ENCODE peak calls at places on chromosomes 6 and 20, in seven cellular contexts. L is amniotic stem cell, B is NCI-H1105, E is G401, U is T-helper 2 cell, G is GM10248, Q is ELR. S is an unnamed sample.

GRCh38 chr6:125293587-125293986 is 8.2 kb downstream of the HDDC2 start:
- DNase-seq in L (no peak), B (no peak), E (no peak), U (no peak), G (no peak), Q (no peak), S (no peak)

GRCh38 chr6:26553264-26553738 is 15.1 kb downstream of the HMGN4 start:
- DNase-seq in L (peak; percentile 41), B (peak; percentile 82), E (peak; percentile 92), U (peak; percentile 63), G (peak; percentile 66), Q (peak; percentile 78), S (peak; percentile 87)

GRCh38 chr20:61387204-61387958 is 135.3 kb downstream of the CDH4 start:
- DNase-seq in L (no peak), B (peak; percentile 34), E (no peak), U (no peak), G (no peak), Q (peak; percentile 16), S (no peak)

GRCh38 chr6:125918681-125919566 is 37.6 kb upstream of the HINT3 start:
- DNase-seq in L (peak; percentile 76), B (no peak), E (peak; percentile 12), U (peak; percentile 12), G (peak; percentile 71), Q (peak; percentile 83), S (no peak)

GRCh38 chr6:121522265-121522664 is 86.8 kb downstream of the GJA1 start:
- DNase-seq in L (peak; percentile 82), B (no peak), E (peak; percentile 24), U (no peak), G (no peak), Q (peak; percentile 95), S (no peak)

GRCh38 chr6:11139051-11139960 is 27.8 kb upstream of the ERVFRD-1 start:
- DNase-seq in L (peak; percentile 2), B (no peak), E (no peak), U (no peak), G (no peak), Q (peak; percentile 49), S (no peak)

GRCh38 chr6:90068264-90068663 is 174.0 kb downstream of the GJA10 start:
- DNase-seq in L (no peak), B (no peak), E (no peak), U (no peak), G (no peak), Q (peak; percentile 69), S (no peak)

GRCh38 chr6:7888587-7889357 is 21.8 kb downstream of the TXNDC5 start:
- DNase-seq in L (no peak), B (no peak), E (no peak), U (no peak), G (no peak), Q (no peak), S (no peak)

GRCh38 chr20:8481636-8482035 is 349.6 kb downstream of the PLCB1 start:
- DNase-seq in L (no peak), B (no peak), E (no peak), U (no peak), G (no peak), Q (no peak), S (no peak)

GRCh38 chr20:62244644-62245108 is 6.4 kb downstream of the OSBPL2 start:
- DNase-seq in L (no peak), B (no peak), E (peak; percentile 54), U (no peak), G (no peak), Q (no peak), S (no peak)

GRCh38 chr6:161507375-161507774 is 233.5 kb upstream of the AGPAT4 start:
- DNase-seq in L (no peak), B (no peak), E (no peak), U (no peak), G (no peak), Q (no peak), S (no peak)

GRCh38 chr6:19337103-19337502 is 500.1 kb upstream of the ID4 start:
- DNase-seq in L (no peak), B (no peak), E (no peak), U (no peak), G (no peak), Q (no peak), S (no peak)

GRCh38 chr20:2386516-2387179 is 5.9 kb downstream of the TGM6 start:
- DNase-seq in L (peak; percentile 48), B (no peak), E (no peak), U (no peak), G (no peak), Q (peak; percentile 82), S (no peak)

GRCh38 chr6:108250240-108250866 is 10.5 kb downstream of the SNX3 start:
- DNase-seq in L (no peak), B (no peak), E (peak; percentile 13), U (no peak), G (no peak), Q (peak; percentile 57), S (peak; percentile 64)

GRCh38 chr20:32585011-32585518 is at the start of gene NOL4L:
- DNase-seq in L (no peak), B (peak; percentile 14), E (peak; percentile 67), U (peak; percentile 39), G (no peak), Q (peak; percentile 55), S (peak; percentile 43)

GRCh38 chr6:70706491-70707123 is 38.9 kb downstream of the SMAP1 start:
- DNase-seq in L (peak; percentile 45), B (peak; percentile 40), E (peak; percentile 71), U (no peak), G (no peak), Q (peak; percentile 65), S (peak; percentile 62)

GRCh38 chr20:51562334-51563140 is 20.0 kb upstream of the NFATC2 start:
- DNase-seq in L (peak; percentile 88), B (peak; percentile 52), E (peak; percentile 49), U (no peak), G (peak; percentile 36), Q (peak; percentile 94), S (no peak)

GRCh38 chr6:149131891-149132290 is 185.6 kb upstream of the TAB2 start:
- DNase-seq in L (no peak), B (no peak), E (no peak), U (no peak), G (no peak), Q (no peak), S (no peak)

GRCh38 chr6:163543311-163543710 is 128.8 kb downstream of the QKI start:
- DNase-seq in L (no peak), B (peak; percentile 66), E (no peak), U (no peak), G (no peak), Q (no peak), S (no peak)

GRCh38 chr6:27139753-27140522 is 107.6 kb upstream of the PRSS16 start:
- DNase-seq in L (no peak), B (no peak), E (peak; percentile 23), U (no peak), G (no peak), Q (peak; percentile 53), S (peak; percentile 80)

GRCh38 chr6:168948990-168949531 is 304.6 kb downstream of the THBS2 start:
- DNase-seq in L (no peak), B (no peak), E (no peak), U (no peak), G (no peak), Q (no peak), S (no peak)

GRCh38 chr6:391559-392440 is at the start of gene IRF4:
- DNase-seq in L (no peak), B (no peak), E (no peak), U (peak; percentile 44), G (peak; percentile 92), Q (no peak), S (peak; percentile 84)

GRCh38 chr6:21953831-21954801 is 342.7 kb downstream of the PRL start:
- DNase-seq in L (no peak), B (no peak), E (no peak), U (no peak), G (no peak), Q (peak; percentile 11), S (no peak)

GRCh38 chr6:1068068-1068467 is 243.8 kb upstream of the FOXQ1 start:
- DNase-seq in L (no peak), B (no peak), E (no peak), U (no peak), G (no peak), Q (no peak), S (no peak)

GRCh38 chr6:37691904-37692806 is 5.5 kb downstream of the MDGA1 start:
- DNase-seq in L (no peak), B (peak; percentile 57), E (peak; percentile 64), U (peak; percentile 69), G (peak; percentile 85), Q (peak; percentile 74), S (peak; percentile 73)

GRCh38 chr6:108115598-108116058 is 41.1 kb upstream of the OSTM1 start:
- DNase-seq in L (no peak), B (peak; percentile 33), E (peak; percentile 27), U (no peak), G (no peak), Q (peak; percentile 63), S (no peak)

GRCh38 chr20:20184711-20185110 is 132.4 kb downstream of the CFAP61 start:
- DNase-seq in L (no peak), B (no peak), E (no peak), U (no peak), G (no peak), Q (no peak), S (no peak)

GRCh38 chr6:75550544-75551167 is 51.0 kb upstream of the SENP6 start:
- DNase-seq in L (no peak), B (no peak), E (no peak), U (no peak), G (no peak), Q (no peak), S (no peak)

GRCh38 chr6:133623065-133623464 is 265.8 kb upstream of the TCF21 start:
- DNase-seq in L (no peak), B (no peak), E (no peak), U (no peak), G (no peak), Q (no peak), S (no peak)

S was measured in OCI-LY7.